ENCODE peak calls at places on chromosomes 11 and 22, in seven cellular contexts. D is Peyer's patch, H is left ventricle myocardium inferior, G is Calu3, M is NCI-H1105, A is IMR-90, K is amygdala. E is an unnamed sample.

GRCh38 chr11:3959015-3959917 is 103.8 kb downstream of the STIM1 start:
- DNase-seq in H (no peak), M (no peak), G (peak; percentile 5), A (peak; percentile 71), D (no peak), K (no peak), E (no peak)

GRCh38 chr11:125224391-125225015 is 60.0 kb downstream of the PKNOX2 start:
- DNase-seq in K (no peak), G (no peak), A (peak; percentile 23), H (no peak), M (no peak), D (no peak), E (no peak)

GRCh38 chr11:94974178-94974577 is 669 bp downstream of the KDM4D start:
- DNase-seq in D (no peak), G (no peak), K (no peak), M (no peak), H (no peak), A (no peak), E (no peak)

GRCh38 chr11:1152316-1153104 is 5.2 kb upstream of the MUC5AC start:
- DNase-seq in G (peak; percentile 87), M (no peak), H (no peak), A (peak; percentile 78), D (peak; percentile 44), K (no peak), E (peak; percentile 87)

GRCh38 chr22:45441158-45441557 is 27.7 kb downstream of the RIBC2 start:
- DNase-seq in M (peak; percentile 1), G (peak; percentile 73), K (peak; percentile 3), A (peak; percentile 68), D (no peak), H (peak; percentile 53), E (no peak)

GRCh38 chr11:104191124-104191523 is 27.2 kb upstream of the PDGFD start:
- DNase-seq in G (no peak), H (no peak), K (no peak), D (no peak), M (no peak), A (peak; percentile 49), E (no peak)

GRCh38 chr11:109291553-109291952 is 130.4 kb upstream of the C11orf87 start:
- DNase-seq in M (no peak), A (no peak), H (no peak), K (no peak), G (no peak), D (no peak), E (no peak)

GRCh38 chr22:27512283-27512761 is 289.2 kb downstream of the MN1 start:
- DNase-seq in H (peak; percentile 90), K (no peak), D (no peak), M (no peak), G (peak; percentile 13), A (peak; percentile 97), E (no peak)

GRCh38 chr11:69078930-69079607 is 30.3 kb downstream of the TPCN2 start:
- DNase-seq in K (no peak), A (no peak), G (no peak), H (no peak), M (no peak), D (no peak), E (no peak)

GRCh38 chr22:46274381-46274780 is 6.6 kb downstream of the TTC38 start:
- DNase-seq in D (peak; percentile 15), K (no peak), M (no peak), H (no peak), A (no peak), G (no peak), E (no peak)

GRCh38 chr11:62013266-62014157 is 46.1 kb upstream of the FTH1 start:
- DNase-seq in K (no peak), G (peak; percentile 22), A (no peak), M (no peak), H (no peak), D (no peak), E (no peak)

GRCh38 chr11:26858098-26858497 is 135.8 kb upstream of the FIBIN start:
- DNase-seq in K (no peak), H (no peak), M (no peak), D (no peak), A (no peak), G (no peak), E (no peak)

GRCh38 chr11:8225589-8226036 is 38.1 kb downstream of the LMO1 start:
- DNase-seq in K (peak; percentile 18), M (peak; percentile 62), G (peak; percentile 73), H (peak; percentile 67), A (peak; percentile 52), D (peak; percentile 69), E (peak; percentile 86)

GRCh38 chr22:35752172-35752832 is 34.6 kb downstream of the APOL5 start:
- DNase-seq in D (no peak), M (no peak), H (no peak), A (no peak), G (no peak), K (no peak), E (no peak)

GRCh38 chr11:120137187-120137610 is 714 bp downstream of the TRIM29 start:
- DNase-seq in D (peak; percentile 47), A (no peak), K (no peak), G (no peak), H (no peak), M (no peak), E (no peak)

GRCh38 chr11:119664063-119664572 is 64.9 kb downstream of the NECTIN1 start:
- DNase-seq in M (peak; percentile 63), G (no peak), K (peak; percentile 20), D (no peak), H (no peak), A (peak; percentile 16), E (no peak)

GRCh38 chr11:130404727-130405126 is 23.7 kb downstream of the ADAMTS8 start:
- DNase-seq in A (no peak), K (no peak), G (no peak), H (no peak), M (no peak), D (no peak), E (no peak)

GRCh38 chr11:120180571-120181445 is 30.0 kb upstream of the OAF start:
- DNase-seq in G (no peak), H (no peak), K (no peak), A (peak; percentile 90), M (no peak), D (no peak), E (no peak)

GRCh38 chr11:18731427-18731826 is 5.4 kb upstream of the IGSF22 start:
- DNase-seq in D (no peak), M (no peak), A (no peak), G (no peak), H (no peak), K (no peak), E (peak; percentile 44)

GRCh38 chr22:32795214-32795596 is 6.3 kb upstream of the TIMP3 start:
- DNase-seq in D (no peak), H (no peak), M (no peak), K (no peak), A (no peak), G (no peak), E (no peak)

GRCh38 chr11:64888761-64889511 is 10.5 kb upstream of the EHD1 start:
- DNase-seq in K (no peak), G (peak; percentile 68), D (peak; percentile 91), A (no peak), M (no peak), H (no peak), E (peak; percentile 83)